ENCODE peak calls at places on chromosomes 7 and 10, in seven cellular contexts. O is erythroblast; G is iris pigment epithelial cell; P is stimulated activated CD4-positive, alpha-beta T cell treated with anti-CD3 and anti-CD28 coated beads, Interleukin-12 subunit alpha, Interleukin-12 subunit beta, amount 100 ng/mL, for 4 hours; Q is GM12892; D is activated CD4-positive, CD25-positive, alpha-beta regulatory T cell; N is occipital lobe. V is an unnamed sample.

GRCh38 chr10:88107296-88107695 is 243.9 kb downstream of the PTEN start:
- DNase-seq in O (no peak), G (no peak), P (no peak), Q (no peak), D (no peak), N (no peak), V (no peak)

GRCh38 chr10:96387151-96387550 is 28.3 kb upstream of the OPALIN start:
- DNase-seq in O (no peak), G (peak), P (no peak), Q (no peak), D (no peak), N (no peak), V (no peak)

GRCh38 chr10:113736576-113736975 is 14.9 kb upstream of the PLEKHS1 start:
- DNase-seq in O (no peak), G (no peak), P (no peak), Q (no peak), D (no peak), N (no peak), V (no peak)

GRCh38 chr10:119658274-119658673 is 7.1 kb downstream of the BAG3 start:
- DNase-seq in O (peak), G (peak), P (no peak), Q (no peak), D (no peak), N (peak), V (no peak)

GRCh38 chr10:78470267-78471103 is 436.8 kb downstream of the RPS24 start:
- DNase-seq in O (no peak), G (no peak), P (no peak), Q (no peak), D (no peak), N (no peak), V (no peak)

GRCh38 chr7:69813637-69814240 is 215.5 kb downstream of the AUTS2 start:
- DNase-seq in O (no peak), G (no peak), P (no peak), Q (no peak), D (no peak), N (no peak), V (no peak)

GRCh38 chr10:87837445-87837844 is 19.4 kb upstream of the ATAD1 start:
- DNase-seq in O (no peak), G (no peak), P (no peak), Q (no peak), D (no peak), N (no peak), V (no peak)

GRCh38 chr7:100583132-100584045 is 2.5 kb downstream of the LRCH4 start:
- DNase-seq in O (peak), G (peak), P (peak), Q (peak), D (peak), N (no peak), V (no peak)

GRCh38 chr7:51589111-51589510 is 272.5 kb upstream of the COBL start:
- DNase-seq in O (no peak), G (no peak), P (no peak), Q (no peak), D (no peak), N (no peak), V (no peak)